ENCODE peak calls at places on chromosomes 13 and 19, in five cellular contexts. V, W, Q, M and H are unnamed samples.

GRCh38 chr13:85665286-85665685 is 133.9 kb downstream of the SLITRK6 start:
- DNase-seq in W (no peak), Q (no peak), V (no peak), M (no peak), H (no peak)

GRCh38 chr13:112688560-112689497 is 1.0 kb upstream of the ATP11A start:
- DNase-seq in V (no peak), W (peak), M (no peak), Q (no peak), H (no peak)

GRCh38 chr19:45250216-45250831 is 747 bp upstream of the MARK4 start:
- DNase-seq in W (no peak), Q (no peak), V (no peak), M (no peak), H (no peak)

GRCh38 chr13:46905249-46905648 is 8.4 kb upstream of the HTR2A start:
- DNase-seq in V (no peak), W (no peak), Q (no peak), M (no peak), H (peak)

GRCh38 chr13:40233731-40234195 is 432.7 kb downstream of the FOXO1 start:
- DNase-seq in Q (no peak), M (no peak), W (no peak), V (no peak), H (no peak)

GRCh38 chr13:84137292-84137691 is 255.0 kb upstream of the SLITRK1 start:
- DNase-seq in W (no peak), Q (no peak), M (peak), V (no peak), H (no peak)

GRCh38 chr19:1622007-1622406 is 16.7 kb upstream of the UQCR11 start:
- DNase-seq in W (no peak), M (no peak), V (no peak), Q (no peak), H (no peak)

GRCh38 chr13:110262944-110263343 is 44.0 kb downstream of the COL4A1 start:
- DNase-seq in Q (no peak), M (no peak), W (no peak), V (no peak), H (no peak)

GRCh38 chr19:29259867-29260281 is 46.9 kb upstream of the UQCRFS1 start:
- DNase-seq in Q (no peak), V (no peak), W (no peak), M (no peak), H (no peak)

GRCh38 chr13:20939662-20940061 is 37.1 kb upstream of the XPO4 start:
- DNase-seq in V (no peak), M (no peak), Q (no peak), W (no peak), H (no peak)

GRCh38 chr13:32530841-32531253 is 7.7 kb downstream of the N4BP2L2 start:
- DNase-seq in V (no peak), M (peak), W (no peak), Q (no peak), H (no peak)

GRCh38 chr19:1775951-1776605 is 22.8 kb downstream of the ONECUT3 start:
- DNase-seq in Q (no peak), M (no peak), W (no peak), V (no peak), H (peak)

GRCh38 chr13:98591721-98592352 is 14.9 kb upstream of the STK24 start:
- DNase-seq in M (no peak), Q (no peak), W (no peak), V (no peak), H (no peak)

GRCh38 chr19:41269055-41269454 is 4.9 kb downstream of the HNRNPUL1 start:
- DNase-seq in Q (no peak), M (no peak), W (no peak), V (no peak), H (no peak)

GRCh38 chr19:50420808-50421207 is 2.1 kb downstream of the SPIB start:
- DNase-seq in W (no peak), V (no peak), Q (no peak), M (no peak), H (no peak)

GRCh38 chr13:48403929-48404328 is 9.0 kb downstream of the LPAR6 start:
- DNase-seq in M (no peak), W (no peak), Q (no peak), V (no peak), H (no peak)

GRCh38 chr19:48630289-48631036 is 6.7 kb downstream of the DBP start:
- DNase-seq in V (no peak), Q (no peak), M (no peak), W (no peak), H (peak)

GRCh38 chr19:55095260-55096060 is 19.8 kb downstream of the EPS8L1 start:
- DNase-seq in W (no peak), M (no peak), V (peak), Q (no peak), H (peak)

GRCh38 chr13:76816394-76816793 is 69.8 kb downstream of the KCTD12 start:
- DNase-seq in Q (no peak), M (no peak), W (no peak), V (no peak), H (no peak)

GRCh38 chr19:17121736-17122293 is 46.2 kb downstream of the MYO9B start:
- DNase-seq in W (no peak), Q (no peak), M (no peak), V (no peak), H (no peak)

GRCh38 chr19:41426952-41427646 is at the start of gene B3GNT8:
- DNase-seq in M (no peak), W (peak), Q (peak), V (peak), H (peak)

GRCh38 chr13:21825801-21826200 is 154.9 kb downstream of the FGF9 start:
- DNase-seq in Q (no peak), V (no peak), W (no peak), M (no peak), H (no peak)

GRCh38 chr19:33129901-33130300 is 2.0 kb upstream of the WDR88 start:
- DNase-seq in M (no peak), Q (no peak), W (no peak), V (no peak), H (no peak)

GRCh38 chr19:33130433-33130832 is 1.5 kb upstream of the WDR88 start:
- DNase-seq in Q (no peak), M (no peak), W (no peak), V (no peak), H (no peak)

GRCh38 chr19:33124207-33125098 is 7.5 kb upstream of the WDR88 start:
- DNase-seq in V (no peak), W (no peak), M (no peak), Q (no peak), H (no peak)

GRCh38 chr19:33125929-33126388 is 6.0 kb upstream of the WDR88 start:
- DNase-seq in M (peak), V (peak), Q (peak), W (peak), H (peak)
- TF ChIP-seq SUZ12 in M (no peak), V (no peak), Q (no peak), W (no peak), H (no peak)

DNA sequence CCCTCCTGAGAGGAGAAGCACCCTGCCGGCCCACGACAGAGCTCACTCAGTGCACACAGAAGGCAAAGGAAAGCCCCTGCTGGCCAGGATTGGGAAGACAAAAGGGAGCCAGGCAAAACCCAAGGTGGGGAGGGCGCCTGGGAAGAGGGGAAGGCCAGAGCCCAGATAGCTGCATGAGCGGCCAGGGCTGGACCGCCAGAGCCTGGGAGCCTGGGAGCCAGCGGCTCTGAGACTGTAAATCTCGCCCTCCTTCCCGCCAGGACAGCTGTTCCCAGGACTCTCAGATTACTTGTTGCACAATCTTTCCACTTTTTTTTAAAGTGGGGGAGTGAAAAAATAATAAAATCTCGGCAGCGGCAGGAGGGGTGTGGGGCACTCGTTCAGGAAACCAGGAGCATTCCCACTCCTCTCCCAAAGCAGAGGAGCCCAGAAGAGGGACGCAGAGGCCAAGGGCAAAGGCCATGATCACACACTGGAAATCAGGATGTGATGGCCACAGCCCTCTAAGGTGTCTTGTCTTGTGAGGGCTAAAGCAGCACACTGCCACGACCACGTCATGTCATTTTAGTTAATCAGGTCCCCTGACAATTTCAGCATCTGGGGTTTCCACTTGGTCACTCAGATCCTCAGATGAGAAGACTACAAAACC is 19.6 kb upstream of the EPHX3 start:
- DNase-seq in Q (peak), V (peak), M (no peak), W (peak), H (peak)
- TF ChIP-seq SUZ12 in Q (no peak), V (no peak), M (no peak), W (no peak), H (no peak)

GRCh38 chr13:71171740-71172139 is 695.3 kb downstream of the DACH1 start:
- DNase-seq in W (no peak), Q (no peak), V (no peak), M (no peak), H (no peak)

DNA sequence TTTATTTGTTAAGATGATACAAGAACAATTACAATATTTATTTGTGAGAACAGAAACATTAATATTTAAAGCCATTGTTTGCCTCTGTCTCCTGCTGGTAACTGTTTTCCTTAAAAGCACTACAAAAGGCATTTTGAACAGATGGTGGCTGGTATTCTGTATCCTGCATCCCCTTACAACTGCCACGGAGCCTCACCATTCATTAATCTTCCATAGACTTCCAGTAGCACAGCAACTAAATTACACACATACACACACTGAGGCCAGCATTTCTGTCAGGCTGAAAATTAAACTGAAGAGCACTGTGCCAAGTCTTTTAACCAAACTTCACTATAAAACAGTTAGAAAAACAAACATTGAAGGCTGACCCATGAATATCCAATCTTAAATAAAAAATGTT is 697.9 kb downstream of the DACH1 start:
- DNase-seq in V (no peak), Q (no peak), W (no peak), M (no peak), H (no peak)
- TF ChIP-seq SUZ12 in V (no peak), Q (no peak), W (no peak), M (no peak), H (no peak)

GRCh38 chr13:31038834-31039552 is 106.5 kb downstream of the TEX26 start:
- DNase-seq in V (no peak), M (peak), Q (no peak), W (no peak), H (no peak)
- TF ChIP-seq SUZ12 in V (no peak), M (no peak), Q (no peak), W (no peak), H (no peak)